ENCODE peak calls at places on chromosomes 6 and 20, in ten cellular contexts. D is adrenal gland, I is endothelial cell of umbilical vein, X is ovary, G is PC-9, J is fibroblast of the aortic adventitia, C is GM12865, V is astrocyte of the spinal cord, R is HCT116, T is colonic mucosa. B is an unnamed sample.

GRCh38 chr6:85362652-85363310 is 87.1 kb upstream of the NT5E start:
- DNase-seq in D (no peak), I (no peak), X (no peak), G (no peak), J (peak), C (no peak), V (peak), R (no peak), T (no peak), B (no peak)

GRCh38 chr20:34744847-34745246 is 40.7 kb downstream of the TP53INP2 start:
- DNase-seq in D (no peak), I (no peak), X (no peak), G (no peak), J (no peak), C (no peak), V (no peak), R (no peak), T (no peak), B (no peak)

GRCh38 chr20:21183722-21184121 is 57.8 kb downstream of the KIZ start:
- DNase-seq in D (no peak), I (no peak), X (no peak), G (no peak), J (no peak), C (no peak), V (no peak), R (no peak), T (no peak), B (no peak)

GRCh38 chr6:81895511-81896185 is 143.2 kb upstream of the TENT5A start:
- DNase-seq in D (no peak), I (peak), X (no peak), G (peak), J (peak), C (no peak), V (peak), R (no peak), T (no peak), B (peak)

GRCh38 chr6:147285087-147285855 is 81.1 kb downstream of the STXBP5 start:
- DNase-seq in D (no peak), I (peak), X (no peak), G (no peak), J (peak), C (peak), V (peak), R (peak), T (no peak), B (peak)

GRCh38 chr6:21538186-21538798 is 55.3 kb upstream of the SOX4 start:
- DNase-seq in D (no peak), I (no peak), X (no peak), G (no peak), J (peak), C (no peak), V (peak), R (no peak), T (no peak), B (no peak)

GRCh38 chr20:47857142-47857993 is 72.1 kb upstream of the SULF2 start:
- DNase-seq in D (no peak), I (no peak), X (peak), G (peak), J (peak), C (peak), V (no peak), R (no peak), T (no peak), B (peak)

GRCh38 chr6:140854363-140854762 is 1278.4 kb upstream of the GJE1 start:
- DNase-seq in D (no peak), I (no peak), X (no peak), G (no peak), J (peak), C (no peak), V (no peak), R (no peak), T (no peak), B (no peak)

GRCh38 chr20:63969851-63970713 is at the start of gene ZNF512B:
- DNase-seq in D (peak), I (no peak), X (peak), G (peak), J (peak), C (peak), V (peak), R (no peak), T (no peak), B (peak)

GRCh38 chr6:52596371-52597028 is 19.6 kb upstream of the TRAM2 start:
- DNase-seq in D (no peak), I (peak), X (no peak), G (no peak), J (peak), C (no peak), V (peak), R (no peak), T (no peak), B (peak)

GRCh38 chr20:38609828-38610227 is 8.2 kb downstream of the ARHGAP40 start:
- DNase-seq in D (no peak), I (no peak), X (no peak), G (no peak), J (no peak), C (no peak), V (no peak), R (no peak), T (no peak), B (no peak)

GRCh38 chr20:51570755-51571469 is 28.4 kb upstream of the NFATC2 start:
- DNase-seq in D (no peak), I (peak), X (no peak), G (no peak), J (peak), C (no peak), V (no peak), R (no peak), T (no peak), B (no peak)

GRCh38 chr6:22072939-22073338 is 223.9 kb downstream of the PRL start:
- DNase-seq in D (no peak), I (no peak), X (no peak), G (no peak), J (peak), C (no peak), V (no peak), R (no peak), T (no peak), B (peak)

GRCh38 chr20:63215101-63216040 is 560 bp downstream of the YTHDF1 start:
- DNase-seq in D (peak), I (peak), X (peak), G (peak), J (peak), C (peak), V (peak), R (no peak), T (peak), B (peak)

DNA sequence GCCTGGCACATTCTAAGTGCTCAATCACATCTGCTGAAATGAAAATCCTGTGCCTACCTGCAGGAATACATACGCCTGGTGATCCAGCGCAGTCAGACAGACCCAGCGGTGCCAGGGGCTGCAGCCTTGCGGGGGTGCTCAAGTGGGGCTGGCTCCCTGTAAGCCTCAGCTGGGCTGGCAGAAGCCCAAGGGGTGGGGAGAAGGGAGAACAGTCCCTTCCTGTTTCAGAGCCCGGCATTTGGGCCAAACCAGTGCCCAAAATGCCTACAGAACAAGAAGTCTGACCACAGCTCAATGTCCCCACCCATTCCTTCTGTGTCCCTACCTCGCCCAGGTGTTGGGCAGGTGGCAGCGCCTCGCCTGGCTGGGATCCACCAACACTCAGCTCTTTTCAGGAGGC is 22.6 kb downstream of the KCNK15 start:
- DNase-seq in D (no peak), I (no peak), X (no peak), G (no peak), J (no peak), C (no peak), V (no peak), R (no peak), T (no peak), B (no peak)
- H3K4me3 ChIP-seq in D (no peak), I (no peak), X (no peak), G (no peak), J (no peak), C (no peak), V (no peak), R (no peak), T (no peak), B (no peak)

DNA sequence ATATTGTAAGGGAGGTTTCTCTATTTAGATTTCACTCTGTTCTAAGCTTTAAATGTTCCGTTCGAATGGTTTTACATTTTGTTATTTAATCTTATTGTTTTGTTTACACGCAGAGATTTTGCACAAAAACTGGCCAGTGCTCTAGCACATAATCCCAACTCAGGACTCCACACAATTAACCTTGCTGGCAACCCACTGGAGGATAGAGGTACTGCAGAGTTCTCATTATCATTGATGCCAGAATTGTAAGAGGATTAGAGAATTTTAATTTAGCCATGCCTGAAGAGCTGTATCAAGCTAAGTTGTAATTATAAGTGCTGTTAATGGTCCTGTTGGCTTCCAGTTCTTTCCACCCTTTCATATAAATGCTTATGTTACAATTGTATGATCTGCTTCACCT is 179.7 kb upstream of the SCGN start:
- DNase-seq in D (no peak), I (no peak), X (no peak), G (no peak), J (no peak), C (no peak), V (no peak), R (no peak), T (no peak), B (no peak)
- TF ChIP-seq CTCF in D (peak), I (peak), X (no peak), G (peak), J (peak), C (no peak), V (no peak), R (no peak), T (no peak), B (peak)

DNA sequence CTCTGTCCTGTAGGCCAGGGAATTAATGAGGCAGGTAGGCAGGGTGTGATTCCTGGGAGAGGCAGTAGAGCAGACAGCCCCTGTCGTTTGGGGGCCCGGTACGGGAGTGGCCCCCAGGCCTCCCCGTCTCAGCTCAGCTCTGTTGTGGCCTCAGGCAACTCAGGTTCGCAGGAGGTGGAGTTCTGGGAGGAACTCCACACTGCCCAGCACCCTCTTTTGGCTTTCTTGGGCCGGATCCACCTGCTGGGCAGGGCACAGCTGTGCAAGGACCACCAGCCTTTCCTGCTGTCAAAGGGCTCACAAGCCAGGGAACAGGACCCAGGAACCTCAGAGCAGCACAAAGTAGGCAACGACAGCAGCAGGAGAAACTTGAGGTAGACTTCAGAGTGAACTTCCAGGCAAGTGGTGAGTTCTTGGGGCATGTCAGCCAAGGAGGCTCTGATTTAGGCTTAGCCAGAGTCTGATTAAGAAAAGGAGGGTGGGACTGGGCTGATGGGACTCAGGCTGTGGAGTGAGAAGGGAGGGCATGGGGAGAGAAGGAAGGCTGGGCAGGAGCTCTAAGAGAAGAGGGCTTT is 36.9 kb downstream of the RAB44 start:
- DNase-seq in D (no peak), I (no peak), X (no peak), G (no peak), J (no peak), C (no peak), V (no peak), R (no peak), T (no peak), B (no peak)
- H3K4me3 ChIP-seq in D (no peak), I (no peak), X (no peak), G (no peak), J (peak), C (no peak), V (no peak), R (no peak), T (no peak), B (peak)

GRCh38 chr6:154558984-154559383 is 48.5 kb upstream of the CNKSR3 start:
- DNase-seq in D (no peak), I (peak), X (no peak), G (no peak), J (no peak), C (no peak), V (no peak), R (no peak), T (no peak), B (no peak)

GRCh38 chr6:154555075-154555677 is 44.7 kb upstream of the CNKSR3 start:
- DNase-seq in D (no peak), I (peak), X (no peak), G (peak), J (no peak), C (no peak), V (peak), R (no peak), T (peak), B (peak)

GRCh38 chr6:154561750-154562149 is 51.3 kb upstream of the CNKSR3 start:
- DNase-seq in D (no peak), I (no peak), X (no peak), G (no peak), J (no peak), C (no peak), V (no peak), R (no peak), T (no peak), B (no peak)

DNA sequence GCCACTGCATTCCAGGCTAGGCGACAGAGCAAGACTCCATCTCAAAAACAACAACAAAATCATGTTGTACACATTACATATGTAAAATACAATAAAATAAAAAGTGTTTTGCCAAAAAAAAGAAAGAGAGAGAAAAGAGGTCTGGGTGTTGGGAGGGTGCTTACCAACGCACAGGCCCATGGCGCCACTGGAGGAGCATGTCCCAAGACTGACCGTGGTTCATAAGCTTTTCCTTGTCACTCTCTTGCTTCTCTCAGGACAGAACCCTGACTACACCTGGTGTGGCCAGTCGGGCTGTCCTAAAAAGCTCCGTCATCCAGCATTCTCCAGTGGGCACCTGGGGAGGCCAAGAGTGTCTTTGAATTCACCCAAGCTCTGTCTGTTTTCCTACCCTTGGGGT is 48.0 kb upstream of the CNKSR3 start:
- DNase-seq in D (no peak), I (no peak), X (no peak), G (no peak), J (no peak), C (no peak), V (no peak), R (no peak), T (no peak), B (no peak)
- TF ChIP-seq CTCF in D (no peak), I (no peak), X (no peak), G (no peak), J (no peak), C (no peak), V (no peak), R (no peak), T (no peak), B (no peak)

DNA sequence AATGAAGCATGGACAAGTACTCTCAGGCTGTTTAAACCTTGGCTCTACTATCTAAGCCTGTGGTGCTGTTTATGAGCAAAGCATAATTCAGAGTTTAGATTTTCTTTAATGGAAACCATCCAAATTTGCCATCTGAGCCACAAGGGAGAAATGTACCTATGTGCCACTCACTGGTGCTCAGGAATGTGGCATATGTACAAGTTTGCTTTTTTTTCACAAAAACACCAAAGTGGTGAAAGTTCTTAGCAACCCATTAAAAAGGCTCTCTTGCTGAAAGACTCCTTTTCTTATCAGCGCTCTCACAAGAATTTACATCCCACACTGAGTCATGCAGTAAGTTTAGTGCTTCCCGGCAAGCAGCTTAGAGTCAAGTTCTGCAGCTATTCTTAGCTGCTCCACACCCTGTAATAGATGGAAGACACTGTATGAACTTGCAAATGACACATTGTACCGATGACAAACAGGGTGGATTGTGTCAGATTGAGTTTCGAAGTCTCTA is 57.3 kb upstream of the MLIP start:
- DNase-seq in D (peak), I (peak), X (no peak), G (peak), J (peak), C (no peak), V (peak), R (peak), T (peak), B (peak)
- H3K4me3 ChIP-seq in D (no peak), I (no peak), X (no peak), G (peak), J (peak), C (no peak), V (no peak), R (no peak), T (no peak), B (peak)

GRCh38 chr6:33583591-33584155 is 3.6 kb upstream of the BAK1 start:
- DNase-seq in D (no peak), I (no peak), X (no peak), G (no peak), J (no peak), C (no peak), V (no peak), R (no peak), T (no peak), B (no peak)
- TF ChIP-seq CTCF in D (peak), I (peak), X (no peak), G (peak), J (peak), C (peak), V (peak), R (no peak), T (no peak), B (peak)

GRCh38 chr6:152462716-152463115 is 174.4 kb downstream of the SYNE1 start:
- DNase-seq in D (no peak), I (peak), X (no peak), G (no peak), J (no peak), C (no peak), V (peak), R (no peak), T (no peak), B (no peak)
- H3K4me3 ChIP-seq in D (no peak), I (no peak), X (no peak), G (no peak), J (no peak), C (no peak), V (no peak), R (no peak), T (no peak), B (no peak)

DNA sequence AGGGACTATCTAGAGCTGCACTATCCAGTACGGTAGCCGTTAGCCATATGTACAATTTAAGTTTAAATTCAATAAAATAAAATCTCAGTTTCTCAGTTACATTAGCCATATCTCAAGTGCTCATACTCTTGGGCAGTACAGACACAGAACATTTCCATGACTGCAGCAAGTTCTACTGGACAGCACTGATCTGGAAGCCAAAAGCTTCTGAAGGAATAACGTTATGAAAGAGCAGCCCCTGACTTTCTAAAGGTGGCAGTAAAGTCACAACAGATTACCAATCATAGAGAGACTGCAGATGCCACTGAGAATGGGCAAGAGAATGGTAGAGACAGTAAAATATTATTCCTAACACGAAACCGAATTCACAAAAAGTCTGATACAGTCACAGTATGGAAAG is 36.8 kb downstream of the NDRG3 start:
- DNase-seq in D (no peak), I (no peak), X (no peak), G (no peak), J (no peak), C (no peak), V (no peak), R (no peak), T (no peak), B (no peak)
- TF ChIP-seq CTCF in D (no peak), I (no peak), X (no peak), G (no peak), J (no peak), C (no peak), V (no peak), R (no peak), T (no peak), B (no peak)

DNA sequence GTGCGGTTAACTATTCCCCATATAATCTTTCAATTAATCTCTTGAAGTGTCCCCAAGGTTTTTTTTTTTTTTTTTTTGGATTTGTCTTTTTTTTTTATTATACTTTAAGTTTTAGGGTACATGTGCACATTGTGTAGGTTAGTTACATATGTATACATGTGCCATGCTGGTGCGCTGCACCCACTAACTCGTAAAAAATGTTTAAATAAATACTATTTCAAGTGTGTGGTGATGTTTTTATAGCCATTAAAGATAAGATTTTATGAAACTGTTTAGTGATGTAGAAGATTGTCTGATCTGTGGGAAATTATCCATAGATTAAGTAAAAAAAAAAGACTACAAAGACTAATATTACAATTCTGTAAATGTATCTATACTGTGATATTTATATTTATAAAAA is 12.6 kb upstream of the HLA-DQA1 start:
- DNase-seq in D (no peak), I (no peak), X (no peak), G (no peak), J (no peak), C (no peak), V (no peak), R (no peak), T (no peak), B (no peak)
- H3K4me3 ChIP-seq in D (no peak), I (no peak), X (no peak), G (no peak), J (no peak), C (no peak), V (no peak), R (no peak), T (no peak), B (no peak)

B was measured in fibroblast of pulmonary artery.